ENCODE peak calls at places on chromosome 6, in nine cellular contexts. C is activated T-helper 2 cell treated with anti-CD3 and anti-CD28 coated beads, Interferon-gamma antibody, Interleukin-2, Interleukin-4, amounts not matched to agents 10 μg/mL and 5 μg/mL and 100 μg/mL, durations not matched to agents 14 hours and 24 hours and 36 hours; G is activated CD8-positive, alpha-beta memory T cell treated with anti-CD3 and anti-CD28 coated beads for 24 hours; Z is NCI-H748 treated with DMSO at 0.1 percent for 48 hours; J is nucleus accumbens; M is kidney tubule cell; K is naive thymus-derived CD8-positive, alpha-beta T cell; B is SK-MEL-5; P is WTC11. W is an unnamed sample.

GRCh38 chr6:13725570-13725969 is 13.9 kb upstream of the RANBP9 start:
- DNase-seq in B (no peak), G (no peak), M (peak), C (no peak), J (no peak), P (no peak), K (no peak), Z (no peak), W (no peak)

GRCh38 chr6:131694832-131695426 is 6.3 kb downstream of the OR2A4 start:
- DNase-seq in P (peak), G (no peak), K (no peak), B (peak), C (no peak), Z (peak), M (peak), J (no peak), W (peak)

GRCh38 chr6:21228411-21228810 is 365.1 kb upstream of the SOX4 start:
- DNase-seq in G (no peak), Z (no peak), B (no peak), M (peak), C (no peak), J (no peak), P (no peak), K (no peak), W (no peak)

GRCh38 chr6:85679445-85680123 is 36.9 kb upstream of the SYNCRIP start:
- DNase-seq in B (no peak), G (no peak), K (no peak), Z (peak), M (no peak), C (no peak), J (no peak), P (no peak), W (no peak)

GRCh38 chr6:17442196-17442595 is 48.8 kb downstream of the CAP2 start:
- DNase-seq in C (no peak), P (no peak), Z (no peak), K (no peak), M (no peak), B (no peak), G (no peak), J (no peak), W (no peak)

GRCh38 chr6:151690768-151691562 is 116.5 kb upstream of the ESR1 start:
- DNase-seq in G (no peak), C (no peak), K (no peak), M (peak), B (peak), J (no peak), P (no peak), Z (no peak), W (no peak)

GRCh38 chr6:44062771-44063560 is 64.3 kb downstream of the MRPL14 start:
- DNase-seq in K (no peak), J (no peak), G (peak), Z (no peak), B (peak), M (no peak), P (peak), C (peak), W (no peak)

GRCh38 chr6:121641158-121641557 is 205.7 kb downstream of the GJA1 start:
- DNase-seq in C (no peak), Z (no peak), G (no peak), K (no peak), M (no peak), P (no peak), J (no peak), B (no peak), W (no peak)

GRCh38 chr6:148118303-148118702 is 224.3 kb upstream of the SASH1 start:
- DNase-seq in M (no peak), Z (no peak), B (no peak), C (no peak), J (no peak), P (no peak), K (no peak), G (no peak), W (no peak)

GRCh38 chr6:131685266-131685780 is 15.9 kb downstream of the OR2A4 start:
- DNase-seq in P (no peak), C (no peak), B (no peak), J (no peak), Z (no peak), G (no peak), M (no peak), K (no peak), W (no peak)

GRCh38 chr6:150683320-150683719 is 83.6 kb downstream of the PLEKHG1 start:
- DNase-seq in Z (no peak), K (no peak), P (no peak), C (no peak), G (no peak), M (no peak), B (no peak), J (no peak), W (no peak)

GRCh38 chr6:128139519-128139918 is 238.7 kb upstream of the THEMIS start:
- DNase-seq in K (no peak), Z (no peak), P (no peak), G (no peak), M (peak), B (no peak), C (no peak), J (no peak), W (no peak)

GRCh38 chr6:1392813-1393640 is 3.7 kb downstream of the FOXF2 start:
- DNase-seq in Z (no peak), K (no peak), G (no peak), C (no peak), P (no peak), B (no peak), J (no peak), M (no peak), W (no peak)

GRCh38 chr6:90691823-90692222 is 105.0 kb upstream of the MAP3K7 start:
- DNase-seq in G (no peak), Z (no peak), K (no peak), B (peak), C (no peak), M (no peak), J (no peak), P (peak), W (no peak)

GRCh38 chr6:138824482-138825134 is 28.7 kb downstream of the ECT2L start:
- DNase-seq in C (peak), Z (no peak), M (peak), P (no peak), B (no peak), K (no peak), G (no peak), J (no peak), W (no peak)

GRCh38 chr6:88428068-88428467 is 261.9 kb upstream of the CNR1 start:
- DNase-seq in Z (no peak), K (no peak), J (no peak), P (no peak), B (no peak), M (no peak), C (no peak), G (no peak), W (no peak)

GRCh38 chr6:116030745-116031144 is 29.9 kb downstream of the FRK start:
- DNase-seq in J (no peak), C (no peak), M (no peak), Z (no peak), K (no peak), P (no peak), B (no peak), G (no peak), W (no peak)

GRCh38 chr6:35368038-35368887 is 25.9 kb downstream of the PPARD start:
- DNase-seq in C (peak), M (peak), B (peak), K (no peak), P (no peak), J (no peak), Z (no peak), G (no peak), W (no peak)

GRCh38 chr6:33172307-33173227 is 19.7 kb downstream of the COL11A2 start:
- DNase-seq in B (peak), K (peak), J (no peak), G (no peak), P (peak), C (no peak), Z (no peak), M (peak), W (no peak)

GRCh38 chr6:124607119-124607627 is 355.1 kb upstream of the RNF217 start:
- DNase-seq in C (no peak), M (no peak), G (no peak), J (no peak), K (no peak), Z (no peak), P (no peak), B (no peak), W (no peak)

W was measured in head of caudate nucleus.